ENCODE peak calls at places on chromosomes 3 and 15, in nine cellular contexts. R, B, E, F, T, A, H, O and V are unnamed samples.

GRCh38 chr15:61393949-61394348 is 164.8 kb upstream of the RORA start:
- DNase-seq in R (no peak), B (no peak), E (no peak), F (no peak), T (no peak), A (no peak), H (no peak), O (no peak), V (no peak)

GRCh38 chr3:23519548-23520208 is 286.1 kb upstream of the UBE2E1 start:
- DNase-seq in R (no peak), B (no peak), E (no peak), F (no peak), T (no peak), A (no peak), H (no peak), O (no peak), V (no peak)

GRCh38 chr3:16406579-16406978 is 106.9 kb downstream of the RFTN1 start:
- DNase-seq in R (no peak), B (no peak), E (no peak), F (no peak), T (no peak), A (no peak), H (no peak), O (no peak), V (no peak)

GRCh38 chr15:96354731-96355560 is 24.4 kb downstream of the NR2F2 start:
- DNase-seq in R (no peak), B (no peak), E (no peak), F (peak), T (no peak), A (peak), H (no peak), O (no peak), V (no peak)

GRCh38 chr3:65233561-65233960 is 545.8 kb upstream of the ADAMTS9 start:
- DNase-seq in R (no peak), B (no peak), E (no peak), F (no peak), T (no peak), A (no peak), H (no peak), O (no peak), V (no peak)

GRCh38 chr15:22258402-22259150 is 178.2 kb downstream of the OR4M2 start:
- DNase-seq in R (no peak), B (no peak), E (no peak), F (no peak), T (no peak), A (no peak), H (no peak), O (no peak), V (no peak)

GRCh38 chr3:36868614-36869436 is 76.0 kb downstream of the TRANK1 start:
- DNase-seq in R (no peak), B (peak), E (peak), F (peak), T (peak), A (peak), H (peak), O (peak), V (peak)

GRCh38 chr3:160956785-160957184 is 148.4 kb downstream of the B3GALNT1 start:
- DNase-seq in R (no peak), B (no peak), E (no peak), F (peak), T (no peak), A (peak), H (no peak), O (no peak), V (no peak)

GRCh38 chr3:15404767-15405166 is 22.6 kb downstream of the METTL6 start:
- DNase-seq in R (no peak), B (no peak), E (no peak), F (no peak), T (no peak), A (no peak), H (no peak), O (no peak), V (no peak)

GRCh38 chr3:119794971-119795612 is 13.2 kb downstream of the NR1I2 start:
- DNase-seq in R (no peak), B (no peak), E (no peak), F (peak), T (no peak), A (no peak), H (peak), O (peak), V (no peak)

GRCh38 chr3:115513411-115513800 is 109.9 kb upstream of the GAP43 start:
- DNase-seq in R (no peak), B (no peak), E (no peak), F (peak), T (peak), A (no peak), H (no peak), O (no peak), V (no peak)